ENCODE peak calls at places on chromosomes 13 and 19, in six cellular contexts. L is stimulated activated CD8-positive, alpha-beta memory T cell treated with anti-CD3 and anti-CD28 coated beads, Interleukin-4, amount 100 ng/mL, for 48 hours; P is IMR-90; T is HT1080; B is activated naive CD8-positive, alpha-beta T cell treated with anti-CD3 and anti-CD28 coated beads, Interleukin-2, amount 50 U/mL, for 16 hours; E is AG10803. N is an unnamed sample.

GRCh38 chr13:36712290-36712689 is 38.5 kb downstream of the SERTM1 start:
- DNase-seq in L (no peak), P (no peak), T (no peak), B (no peak), E (no peak), N (no peak)

GRCh38 chr19:14434543-14435319 is 1.6 kb downstream of the PKN1 start:
- DNase-seq in L (peak; percentile 67), P (peak; percentile 72), T (peak; percentile 75), B (no peak), E (peak; percentile 77), N (peak; percentile 86)

GRCh38 chr13:101755228-101755887 is 302.9 kb downstream of the ITGBL1 start:
- DNase-seq in L (no peak), P (no peak), T (no peak), B (no peak), E (no peak), N (no peak)

GRCh38 chr13:113814435-113814821 is 49.4 kb downstream of the GAS6 start:
- DNase-seq in L (no peak), P (peak; percentile 34), T (peak; percentile 48), B (no peak), E (peak; percentile 65), N (no peak)

GRCh38 chr13:103291693-103292572 is 225.7 kb upstream of the SLC10A2 start:
- DNase-seq in L (no peak), P (no peak), T (no peak), B (no peak), E (no peak), N (no peak)

GRCh38 chr13:91664036-91664435 is 265.6 kb downstream of the GPC5 start:
- DNase-seq in L (no peak), P (peak; percentile 35), T (peak; percentile 54), B (no peak), E (no peak), N (no peak)

GRCh38 chr13:111458001-111458531 is 137.6 kb downstream of the TEX29 start:
- DNase-seq in L (no peak), P (no peak), T (no peak), B (no peak), E (no peak), N (no peak)

GRCh38 chr13:111903143-111903542 is 163.8 kb upstream of the SOX1 start:
- DNase-seq in L (no peak), P (no peak), T (no peak), B (no peak), E (no peak), N (no peak)

GRCh38 chr19:55504252-55504603 is 16.0 kb downstream of the SSC5D start:
- DNase-seq in L (no peak), P (no peak), T (no peak), B (no peak), E (no peak), N (no peak)

GRCh38 chr13:112762690-112763080 is 72.8 kb downstream of the ATP11A start:
- DNase-seq in L (no peak), P (no peak), T (no peak), B (no peak), E (no peak), N (no peak)

GRCh38 chr13:39516140-39516539 is 86.9 kb downstream of the LHFPL6 start:
- DNase-seq in L (no peak), P (no peak), T (no peak), B (no peak), E (peak; percentile 69), N (no peak)

GRCh38 chr13:19519049-19519448 is 42.3 kb downstream of the TPTE2 start:
- DNase-seq in L (no peak), P (no peak), T (no peak), B (no peak), E (no peak), N (no peak)

GRCh38 chr19:33621065-33621785 is 528 bp upstream of the CHST8 start:
- DNase-seq in L (no peak), P (no peak), T (no peak), B (no peak), E (no peak), N (no peak)

GRCh38 chr13:82747948-82748347 is 1134.3 kb downstream of the SLITRK1 start:
- DNase-seq in L (no peak), P (peak; percentile 53), T (no peak), B (no peak), E (peak; percentile 71), N (peak; percentile 56)